ENCODE peak calls at places on chromosomes 2 and 18, in seven cellular contexts. One of them, this sample, is unnamed. For H3K27me3 and H3K4me1, the result is how much of the 10 kb centered on the place peaks cover.

GRCh38 chr2:45674035-45674791 is 22.7 kb downstream of the PRKCE start:
- DNase-seq in fibroblast of lung: no peak
- DNase-seq in H9: no peak
- DNase-seq in mammary epithelial cell: no peak
- DNase-seq in cardiac muscle cell: peak
- DNase-seq in transverse colon: no peak
- DNase-seq in hepatocyte: no peak
- DNase-seq in this sample: no peak

GRCh38 chr18:62437520-62438329 is 85.1 kb upstream of the ZCCHC2 start:
- DNase-seq in mammary epithelial cell: peak
- DNase-seq in cardiac muscle cell: no peak
- DNase-seq in H9: no peak
- DNase-seq in hepatocyte: no peak
- DNase-seq in fibroblast of lung: no peak
- DNase-seq in transverse colon: peak
- DNase-seq in this sample: peak

GRCh38 chr2:138373993-138374408 is 127.6 kb upstream of the SPOPL start:
- DNase-seq in fibroblast of lung: peak
- DNase-seq in mammary epithelial cell: peak
- DNase-seq in cardiac muscle cell: peak
- DNase-seq in H9: no peak
- DNase-seq in transverse colon: no peak
- DNase-seq in hepatocyte: peak
- DNase-seq in this sample: no peak

GRCh38 chr2:134919360-134920210 is 963 bp downstream of the CCNT2 start:
- DNase-seq in hepatocyte: no peak
- DNase-seq in transverse colon: peak
- DNase-seq in cardiac muscle cell: peak
- DNase-seq in H9: no peak
- DNase-seq in fibroblast of lung: peak
- DNase-seq in mammary epithelial cell: peak
- DNase-seq in this sample: no peak

GRCh38 chr2:227888289-227888688 is 16.9 kb downstream of the DAW1 start:
- DNase-seq in mammary epithelial cell: no peak
- DNase-seq in transverse colon: peak
- DNase-seq in H9: peak
- DNase-seq in fibroblast of lung: no peak
- DNase-seq in cardiac muscle cell: peak
- DNase-seq in hepatocyte: no peak
- DNase-seq in this sample: no peak

GRCh38 chr2:202592580-202592979 is 42.2 kb upstream of the FAM117B start:
- DNase-seq in cardiac muscle cell: no peak
- DNase-seq in fibroblast of lung: no peak
- DNase-seq in mammary epithelial cell: no peak
- DNase-seq in hepatocyte: no peak
- DNase-seq in H9: no peak
- DNase-seq in transverse colon: no peak
- DNase-seq in this sample: no peak

GRCh38 chr2:173373286-173373685 is 18.6 kb downstream of the CDCA7 start:
- DNase-seq in fibroblast of lung: no peak
- DNase-seq in hepatocyte: no peak
- DNase-seq in mammary epithelial cell: no peak
- DNase-seq in cardiac muscle cell: no peak
- DNase-seq in H9: no peak
- DNase-seq in transverse colon: no peak
- DNase-seq in this sample: no peak

GRCh38 chr2:28612131-28612812 is 116.4 kb downstream of the PLB1 start:
- DNase-seq in H9: no peak
- DNase-seq in fibroblast of lung: no peak
- DNase-seq in transverse colon: no peak
- DNase-seq in mammary epithelial cell: peak
- DNase-seq in cardiac muscle cell: no peak
- DNase-seq in hepatocyte: no peak
- DNase-seq in this sample: no peak

GRCh38 chr2:231191896-231192872 is 6.2 kb upstream of the ARMC9 start:
- DNase-seq in transverse colon: peak
- DNase-seq in fibroblast of lung: peak
- DNase-seq in cardiac muscle cell: peak
- DNase-seq in mammary epithelial cell: no peak
- DNase-seq in H9: peak
- DNase-seq in hepatocyte: peak
- DNase-seq in this sample: peak

GRCh38 chr18:63299837-63300787 is 19.5 kb downstream of the BCL2 start:
- DNase-seq in fibroblast of lung: no peak
- DNase-seq in mammary epithelial cell: no peak
- DNase-seq in cardiac muscle cell: no peak
- DNase-seq in transverse colon: no peak
- DNase-seq in hepatocyte: no peak
- DNase-seq in H9: no peak
- DNase-seq in this sample: no peak

GRCh38 chr2:210584834-210585233 is 28.4 kb downstream of the CPS1 start:
- DNase-seq in transverse colon: no peak
- DNase-seq in fibroblast of lung: peak
- DNase-seq in mammary epithelial cell: peak
- DNase-seq in hepatocyte: peak
- DNase-seq in H9: no peak
- DNase-seq in cardiac muscle cell: no peak
- DNase-seq in this sample: no peak

GRCh38 chr2:241933175-241933911 is 63.8 kb downstream of the RTP5 start:
- DNase-seq in mammary epithelial cell: no peak
- DNase-seq in transverse colon: peak
- DNase-seq in fibroblast of lung: peak
- DNase-seq in hepatocyte: peak
- DNase-seq in H9: no peak
- DNase-seq in cardiac muscle cell: no peak
- DNase-seq in this sample: no peak

GRCh38 chr18:53380063-53380639 is 844.3 kb downstream of the MBD2 start:
- DNase-seq in cardiac muscle cell: peak
- DNase-seq in mammary epithelial cell: peak
- DNase-seq in hepatocyte: peak
- DNase-seq in transverse colon: no peak
- DNase-seq in H9: no peak
- DNase-seq in fibroblast of lung: peak
- DNase-seq in this sample: no peak

GRCh38 chr2:197828464-197829135 is 24.2 kb downstream of the PLCL1 start:
- DNase-seq in cardiac muscle cell: no peak
- DNase-seq in H9: no peak
- DNase-seq in fibroblast of lung: peak
- DNase-seq in transverse colon: no peak
- DNase-seq in hepatocyte: no peak
- DNase-seq in mammary epithelial cell: no peak
- DNase-seq in this sample: no peak

GRCh38 chr2:104872866-104873688 is 19.2 kb downstream of the POU3F3 start:
- DNase-seq in hepatocyte: peak
- DNase-seq in transverse colon: peak
- DNase-seq in cardiac muscle cell: peak
- DNase-seq in H9: peak
- DNase-seq in fibroblast of lung: peak
- DNase-seq in mammary epithelial cell: peak
- DNase-seq in this sample: no peak

GRCh38 chr18:55625875-55626274 is 37.9 kb upstream of the TCF4 start:
- DNase-seq in cardiac muscle cell: no peak
- DNase-seq in H9: no peak
- DNase-seq in fibroblast of lung: no peak
- DNase-seq in mammary epithelial cell: no peak
- DNase-seq in transverse colon: no peak
- DNase-seq in hepatocyte: no peak
- DNase-seq in this sample: no peak

GRCh38 chr2:189013677-189014380 is 39.7 kb downstream of the COL3A1 start:
- DNase-seq in transverse colon: no peak
- DNase-seq in fibroblast of lung: peak
- DNase-seq in hepatocyte: no peak
- DNase-seq in H9: no peak
- DNase-seq in cardiac muscle cell: no peak
- DNase-seq in mammary epithelial cell: no peak
- DNase-seq in this sample: no peak

GRCh38 chr2:120422761-120423160 is 76.8 kb downstream of the INHBB start:
- DNase-seq in mammary epithelial cell: no peak
- DNase-seq in fibroblast of lung: no peak
- DNase-seq in cardiac muscle cell: no peak
- DNase-seq in H9: no peak
- DNase-seq in transverse colon: no peak
- DNase-seq in hepatocyte: no peak
- DNase-seq in this sample: no peak
- H3K27me3 ChIP-seq in mammary epithelial cell: under half
- H3K27me3 ChIP-seq in fibroblast of lung: under half
- H3K27me3 ChIP-seq in cardiac muscle cell: under half
- H3K27me3 ChIP-seq in H9: under half
- H3K27me3 ChIP-seq in transverse colon: under half
- H3K27me3 ChIP-seq in hepatocyte: under half
- H3K27me3 ChIP-seq in this sample: under half

GRCh38 chr2:236849940-236850339 is 235.7 kb upstream of the COPS8 start:
- DNase-seq in H9: no peak
- DNase-seq in fibroblast of lung: no peak
- DNase-seq in cardiac muscle cell: no peak
- DNase-seq in transverse colon: no peak
- DNase-seq in hepatocyte: no peak
- DNase-seq in mammary epithelial cell: no peak
- DNase-seq in this sample: no peak
- H3K4me1 ChIP-seq in H9: under half
- H3K4me1 ChIP-seq in fibroblast of lung: under half
- H3K4me1 ChIP-seq in cardiac muscle cell: under half
- H3K4me1 ChIP-seq in transverse colon: under half
- H3K4me1 ChIP-seq in hepatocyte: under half
- H3K4me1 ChIP-seq in mammary epithelial cell: under half
- H3K4me1 ChIP-seq in this sample: under half

GRCh38 chr2:42624047-42624446 is 55.6 kb downstream of the MTA3 start:
- DNase-seq in fibroblast of lung: no peak
- DNase-seq in H9: no peak
- DNase-seq in hepatocyte: no peak
- DNase-seq in transverse colon: no peak
- DNase-seq in cardiac muscle cell: no peak
- DNase-seq in mammary epithelial cell: no peak
- DNase-seq in this sample: no peak

GRCh38 chr2:42618116-42618515 is 49.7 kb downstream of the MTA3 start:
- DNase-seq in hepatocyte: no peak
- DNase-seq in cardiac muscle cell: no peak
- DNase-seq in H9: no peak
- DNase-seq in mammary epithelial cell: no peak
- DNase-seq in fibroblast of lung: no peak
- DNase-seq in transverse colon: no peak
- DNase-seq in this sample: no peak

GRCh38 chr2:42618972-42619371 is 50.5 kb downstream of the MTA3 start:
- DNase-seq in H9: no peak
- DNase-seq in mammary epithelial cell: peak
- DNase-seq in hepatocyte: no peak
- DNase-seq in fibroblast of lung: peak
- DNase-seq in transverse colon: no peak
- DNase-seq in cardiac muscle cell: no peak
- DNase-seq in this sample: no peak

DNA sequence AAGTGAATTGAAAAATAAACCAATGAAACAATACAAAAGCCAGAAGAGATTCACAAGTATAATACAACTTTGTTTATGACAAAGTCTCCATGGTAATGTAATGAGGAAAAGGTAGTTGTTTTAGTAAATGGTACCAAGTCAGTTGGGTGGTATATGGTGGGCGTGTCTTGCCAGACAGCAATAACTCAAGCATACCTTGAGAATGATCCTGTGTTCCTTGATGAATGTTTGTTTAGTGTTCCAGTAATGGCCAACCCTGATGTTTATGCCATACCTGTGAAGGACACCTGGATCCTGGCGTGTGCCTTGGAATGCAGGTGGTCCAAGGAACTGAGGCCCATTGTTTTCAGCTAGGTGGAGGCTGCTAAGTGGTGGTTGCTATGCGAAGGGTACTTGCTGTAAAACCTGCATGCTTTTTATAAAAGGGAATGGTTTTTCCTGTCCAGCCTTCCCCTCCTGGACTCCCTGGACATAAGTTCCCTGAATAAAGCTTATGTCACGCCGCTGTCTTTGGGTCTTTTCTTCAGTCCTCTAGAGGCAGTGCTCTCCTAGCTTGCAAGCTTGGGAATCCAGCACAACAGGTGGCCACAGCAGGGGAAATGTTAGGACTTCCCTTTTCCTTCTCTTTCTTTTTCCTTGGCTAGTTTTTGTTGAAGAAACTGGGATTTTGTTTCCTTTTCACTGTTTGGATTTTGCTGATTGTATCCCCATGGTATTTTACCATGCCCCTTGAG is 54.7 kb downstream of the MTA3 start:
- DNase-seq in hepatocyte: no peak
- DNase-seq in H9: peak
- DNase-seq in mammary epithelial cell: no peak
- DNase-seq in fibroblast of lung: no peak
- DNase-seq in transverse colon: peak
- DNase-seq in cardiac muscle cell: no peak
- DNase-seq in this sample: no peak
- TF ChIP-seq CTCF in hepatocyte: no peak
- TF ChIP-seq CTCF in H9: peak
- TF ChIP-seq CTCF in mammary epithelial cell: no peak
- TF ChIP-seq CTCF in fibroblast of lung: no peak
- TF ChIP-seq CTCF in transverse colon: peak
- TF ChIP-seq CTCF in cardiac muscle cell: no peak
- TF ChIP-seq CTCF in this sample: no peak

GRCh38 chr2:236172866-236173733 is 4.9 kb upstream of the GBX2 start:
- DNase-seq in hepatocyte: no peak
- DNase-seq in cardiac muscle cell: no peak
- DNase-seq in mammary epithelial cell: no peak
- DNase-seq in H9: no peak
- DNase-seq in fibroblast of lung: no peak
- DNase-seq in transverse colon: no peak
- DNase-seq in this sample: no peak

GRCh38 chr2:236171213-236172201 is 3.3 kb upstream of the GBX2 start:
- DNase-seq in hepatocyte: no peak
- DNase-seq in fibroblast of lung: no peak
- DNase-seq in mammary epithelial cell: no peak
- DNase-seq in cardiac muscle cell: no peak
- DNase-seq in H9: peak
- DNase-seq in transverse colon: no peak
- DNase-seq in this sample: no peak

GRCh38 chr2:236173734-236174607 is 5.8 kb upstream of the GBX2 start:
- DNase-seq in mammary epithelial cell: no peak
- DNase-seq in hepatocyte: no peak
- DNase-seq in H9: no peak
- DNase-seq in transverse colon: no peak
- DNase-seq in cardiac muscle cell: no peak
- DNase-seq in fibroblast of lung: no peak
- DNase-seq in this sample: no peak

GRCh38 chr2:236170678-236171212 is 2.6 kb upstream of the GBX2 start:
- DNase-seq in hepatocyte: no peak
- DNase-seq in fibroblast of lung: no peak
- DNase-seq in mammary epithelial cell: no peak
- DNase-seq in H9: no peak
- DNase-seq in transverse colon: no peak
- DNase-seq in cardiac muscle cell: no peak
- DNase-seq in this sample: no peak

DNA sequence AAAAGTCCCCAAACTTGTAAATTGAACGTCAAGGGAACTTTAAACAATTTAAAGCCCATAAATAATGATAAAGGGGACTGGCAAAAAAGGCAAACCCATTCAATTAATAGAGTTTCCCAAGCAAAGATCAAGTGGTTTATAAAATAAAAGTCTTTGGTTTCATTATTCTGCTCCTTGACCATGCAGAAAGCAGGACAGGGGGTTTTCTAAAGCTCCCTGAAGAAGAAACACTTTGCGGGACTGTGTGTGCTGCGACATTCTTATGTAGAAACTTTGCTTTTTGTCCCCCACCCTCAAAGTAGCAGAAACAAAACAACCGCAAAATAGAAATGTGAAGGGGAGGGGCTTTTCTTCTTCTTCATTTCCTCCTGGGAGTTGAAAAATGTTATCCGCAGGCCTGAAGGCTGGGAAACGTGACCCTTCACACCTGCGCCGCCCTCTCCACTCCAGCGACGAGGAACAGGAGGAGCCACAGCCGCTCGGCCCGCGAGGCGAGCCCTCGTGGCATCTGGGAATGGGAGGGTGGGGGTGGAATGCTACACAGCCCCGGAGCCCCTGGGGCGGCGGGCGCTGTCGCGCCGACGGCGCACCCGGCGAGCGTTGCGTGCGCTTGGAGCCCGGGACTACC is 4.2 kb upstream of the GBX2 start:
- DNase-seq in fibroblast of lung: no peak
- DNase-seq in H9: no peak
- DNase-seq in mammary epithelial cell: no peak
- DNase-seq in transverse colon: no peak
- DNase-seq in cardiac muscle cell: no peak
- DNase-seq in hepatocyte: no peak
- DNase-seq in this sample: no peak
- H3K27me3 ChIP-seq in fibroblast of lung: half or more
- H3K27me3 ChIP-seq in H9: half or more
- H3K27me3 ChIP-seq in mammary epithelial cell: half or more
- H3K27me3 ChIP-seq in transverse colon: half or more
- H3K27me3 ChIP-seq in cardiac muscle cell: half or more
- H3K27me3 ChIP-seq in hepatocyte: half or more
- H3K27me3 ChIP-seq in this sample: half or more